ENCODE peak calls at places on chromosomes 6 and 20, in five cellular contexts. R, X, A, K and Z are unnamed samples.

GRCh38 chr20:7742479-7742878 is 197.8 kb downstream of the HAO1 start:
- DNase-seq in R (no peak), X (no peak), A (no peak), K (no peak), Z (no peak)

GRCh38 chr6:89035252-89036106 is 45.1 kb upstream of the PNRC1 start:
- DNase-seq in R (no peak), X (no peak), A (peak), K (peak), Z (no peak)

GRCh38 chr6:133062077-133062476 is 179.1 kb upstream of the EYA4 start:
- DNase-seq in R (no peak), X (no peak), A (no peak), K (no peak), Z (no peak)

GRCh38 chr6:155253337-155253736 is 10.5 kb upstream of the CLDN20 start:
- DNase-seq in R (no peak), X (no peak), A (peak), K (peak), Z (peak)

GRCh38 chr20:32541917-32542615 is 43.1 kb downstream of the NOL4L start:
- DNase-seq in R (no peak), X (no peak), A (no peak), K (no peak), Z (no peak)

GRCh38 chr20:44946266-44946852 is 13.8 kb downstream of the TOMM34 start:
- DNase-seq in R (no peak), X (no peak), A (no peak), K (no peak), Z (no peak)

GRCh38 chr6:38990475-38990874 is 58.1 kb upstream of the GLP1R start:
- DNase-seq in R (no peak), X (no peak), A (no peak), K (no peak), Z (peak)

GRCh38 chr6:110485461-110485860 is 9.0 kb upstream of the SLC22A16 start:
- DNase-seq in R (no peak), X (no peak), A (no peak), K (no peak), Z (no peak)

GRCh38 chr6:36111526-36111925 is 18.8 kb upstream of the MAPK13 start:
- DNase-seq in R (no peak), X (no peak), A (no peak), K (no peak), Z (no peak)

GRCh38 chr6:48111143-48111506 is at the start of gene PTCHD4:
- DNase-seq in R (peak), X (no peak), A (peak), K (no peak), Z (peak)
- H3K9ac ChIP-seq in R (no peak), X (no peak), A (peak), K (no peak), Z (no peak)

DNA sequence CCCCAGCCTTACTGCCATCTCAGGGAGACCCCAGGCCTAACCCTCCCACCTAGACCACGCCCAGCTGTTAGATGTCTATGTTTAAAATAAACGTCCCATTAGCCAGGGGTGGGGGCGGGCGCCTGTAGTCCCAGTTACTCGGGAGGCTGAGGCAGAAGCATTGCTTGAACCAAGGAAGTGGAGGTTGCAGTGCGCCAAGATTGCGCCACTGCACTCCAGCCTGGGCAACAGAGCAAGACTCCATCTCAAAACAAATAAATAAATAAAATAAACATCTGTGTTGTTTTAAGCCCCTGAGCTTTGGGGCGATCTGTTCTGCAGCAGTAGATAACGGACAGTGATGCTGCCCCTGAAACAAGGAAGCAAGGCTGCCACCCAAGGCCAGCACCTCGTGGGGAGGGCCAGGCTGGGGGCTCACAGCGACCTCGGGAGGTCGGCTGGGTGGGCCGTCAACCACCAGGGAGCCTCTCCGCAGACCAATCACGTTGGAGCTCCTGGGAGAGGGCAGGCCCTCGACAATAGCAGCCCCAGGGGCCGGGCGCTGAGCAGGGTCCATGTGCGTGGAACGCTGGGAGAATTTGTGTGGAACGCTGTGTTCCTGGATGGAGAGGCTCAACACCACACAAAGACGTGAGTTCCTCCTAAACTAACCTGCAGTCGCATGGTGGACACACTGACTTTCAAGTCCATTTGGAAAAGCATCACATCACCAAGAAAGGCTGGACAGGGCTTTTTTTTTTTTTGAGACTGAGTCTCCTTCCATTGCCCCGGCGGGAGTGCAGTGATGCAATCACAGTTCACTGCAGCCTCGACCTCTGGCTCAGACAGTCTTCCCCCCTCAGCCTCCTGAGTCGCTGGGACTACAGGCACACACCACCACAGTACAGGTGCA is 1.0 kb upstream of the HELZ2 start:
- DNase-seq in R (no peak), X (no peak), A (no peak), K (peak), Z (no peak)
- H3K4me3 ChIP-seq in R (peak), X (no peak), A (peak), K (no peak), Z (peak)

DNA sequence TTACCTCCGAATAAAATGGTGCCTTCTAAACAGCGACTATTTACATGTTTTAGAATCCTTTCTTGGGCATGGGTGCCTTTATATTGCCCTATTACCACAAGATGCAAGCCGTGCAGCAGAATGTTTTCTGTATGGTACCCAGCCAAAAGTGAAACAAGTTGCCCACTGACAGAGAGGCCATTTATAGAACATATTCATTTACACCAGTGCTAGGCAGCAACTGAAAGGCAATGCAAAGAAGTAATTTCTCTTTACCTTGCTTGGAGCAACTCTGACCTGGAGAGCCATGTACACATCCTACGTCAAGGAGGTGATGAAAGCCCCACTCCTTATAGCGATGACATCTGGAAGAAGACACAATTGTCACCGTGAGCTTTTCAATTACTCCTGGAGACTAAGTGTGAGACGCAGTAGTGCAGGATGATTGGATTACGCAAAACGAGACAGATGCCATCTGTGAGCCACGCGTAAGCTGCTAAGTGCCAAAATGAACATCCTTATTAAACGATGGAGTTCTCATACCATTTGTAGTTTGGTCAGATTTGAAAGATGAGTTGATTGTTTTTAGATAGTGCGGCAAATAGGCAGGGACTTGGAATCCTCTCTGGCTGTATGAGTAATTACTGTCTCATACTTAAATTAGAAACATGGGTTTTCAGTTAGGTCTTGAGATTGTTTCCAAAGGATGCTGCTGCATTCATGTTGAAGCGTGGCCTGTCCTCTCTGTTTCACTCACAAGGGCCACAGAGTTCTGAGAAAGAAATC is at the start of gene TMEM244:
- DNase-seq in R (no peak), X (no peak), A (no peak), K (no peak), Z (no peak)
- TF ChIP-seq ZNF274 in R (no peak), X (no peak), A (no peak), K (no peak), Z (no peak)

DNA sequence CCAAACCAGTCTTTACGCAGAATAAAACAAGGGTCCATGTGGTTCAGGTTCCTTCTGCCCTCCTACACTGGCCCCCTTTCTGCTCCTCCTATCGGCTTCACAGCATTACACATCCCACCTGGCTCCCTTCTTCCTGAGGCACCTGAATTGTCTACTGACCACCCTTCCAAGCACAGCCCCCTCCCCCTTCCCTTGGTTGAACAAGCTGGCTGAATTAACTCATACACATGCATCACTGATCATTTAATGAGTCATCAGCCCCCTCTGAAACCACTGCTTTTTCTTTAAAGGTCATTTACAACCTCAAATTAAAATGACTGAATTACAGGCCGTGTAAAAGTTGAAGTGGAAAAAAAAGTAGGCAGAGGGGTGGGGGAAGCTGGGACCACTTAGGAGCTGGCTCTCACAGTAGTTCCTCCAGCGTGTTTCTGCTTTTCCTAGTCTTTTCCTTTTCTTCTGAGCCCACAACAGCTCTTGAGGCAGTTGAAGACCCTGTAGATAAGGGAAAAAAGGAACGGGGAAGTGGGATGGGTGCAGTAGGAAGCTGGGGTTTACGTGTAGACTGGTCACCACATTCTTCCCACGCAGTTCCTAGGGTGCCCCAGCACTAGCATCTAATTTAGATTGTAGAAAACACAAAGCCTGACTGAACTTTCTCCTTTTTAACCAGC is 67.6 kb downstream of the FYN start:
- DNase-seq in R (no peak), X (peak), A (no peak), K (no peak), Z (no peak)
- H3K9ac ChIP-seq in R (no peak), X (no peak), A (no peak), K (no peak), Z (no peak)

DNA sequence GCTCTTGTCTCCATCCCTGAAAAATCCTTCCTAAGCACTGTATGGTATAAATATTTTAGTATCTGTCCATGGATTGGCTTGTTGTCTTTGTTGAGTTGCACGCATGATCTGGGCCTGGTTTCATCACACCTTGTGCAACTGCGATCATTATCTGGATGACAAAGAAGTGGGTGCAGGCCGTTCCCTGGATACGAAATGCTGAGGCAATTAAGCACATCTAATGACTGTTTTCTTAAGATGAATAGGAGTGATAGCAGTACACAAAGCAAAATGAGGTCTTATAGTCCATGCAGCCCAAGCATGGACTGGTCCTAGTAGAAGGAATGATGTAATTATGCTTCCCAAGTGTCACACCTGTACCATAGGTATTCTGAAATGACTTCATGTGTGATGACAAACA is 47.8 kb downstream of the SLC35D3 start:
- DNase-seq in R (no peak), X (no peak), A (no peak), K (no peak), Z (no peak)
- H3K4me3 ChIP-seq in R (no peak), X (no peak), A (no peak), K (no peak), Z (no peak)

GRCh38 chr6:62371840-62372239 is 85.8 kb upstream of the KHDRBS2 start:
- DNase-seq in R (no peak), X (no peak), A (no peak), K (no peak), Z (no peak)

GRCh38 chr6:62367601-62368000 is 81.6 kb upstream of the KHDRBS2 start:
- DNase-seq in R (no peak), X (no peak), A (no peak), K (no peak), Z (no peak)

GRCh38 chr6:62371395-62371794 is 85.4 kb upstream of the KHDRBS2 start:
- DNase-seq in R (no peak), X (no peak), A (no peak), K (no peak), Z (no peak)
- TF ChIP-seq ZNF274 in R (no peak), X (no peak), A (no peak), K (no peak), Z (no peak)

GRCh38 chr6:68639826-68640505 is 4.9 kb downstream of the ADGRB3 start:
- DNase-seq in R (no peak), X (no peak), A (no peak), K (peak), Z (no peak)
- H3K9ac ChIP-seq in R (no peak), X (no peak), A (no peak), K (peak), Z (peak)

GRCh38 chr6:16436550-16436949 is 198.2 kb downstream of the GMPR start:
- DNase-seq in R (no peak), X (no peak), A (no peak), K (no peak), Z (no peak)
- H3K4me3 ChIP-seq in R (no peak), X (no peak), A (no peak), K (no peak), Z (no peak)

GRCh38 chr20:62159835-62160234 is 16.3 kb downstream of the SS18L1 start:
- DNase-seq in R (peak), X (peak), A (no peak), K (peak), Z (no peak)
- TF ChIP-seq ZNF274 in R (no peak), X (no peak), A (no peak), K (no peak), Z (no peak)